ENCODE peak calls at places on chromosomes 4 and X, in four cellular contexts. E is GM23338, U is pancreas, R is cerebellar nuclear complex. J is an unnamed sample.

GRCh38 chr4:47383829-47384427 is 79.6 kb downstream of the COMMD8 start:
- DNase-seq in U (no peak), E (peak), R (no peak), J (no peak)

GRCh38 chr4:44663539-44664263 is 12.3 kb upstream of the YIPF7 start:
- DNase-seq in U (peak), E (peak), R (no peak), J (peak)

GRCh38 chrX:13373807-13374187 is 53.9 kb upstream of the ATXN3L start:
- DNase-seq in U (no peak), R (no peak), E (no peak), J (no peak)

GRCh38 chr4:26787461-26788340 is 72.9 kb upstream of the STIM2 start:
- DNase-seq in E (peak), R (no peak), U (peak), J (no peak)

GRCh38 chr4:620201-620600 is 5.2 kb upstream of the PDE6B start:
- DNase-seq in E (no peak), R (no peak), U (no peak), J (no peak)

GRCh38 chr4:13368262-13368661 is 115.9 kb downstream of the RAB28 start:
- DNase-seq in E (no peak), R (no peak), U (no peak), J (no peak)

GRCh38 chr4:89136525-89136924 is 25.2 kb downstream of the TIGD2 start:
- DNase-seq in R (no peak), U (no peak), E (no peak), J (no peak)

GRCh38 chr4:182752158-182752910 is 164.9 kb downstream of the DCTD start:
- DNase-seq in R (no peak), E (peak), U (no peak), J (no peak)

GRCh38 chrX:125319646-125320521 is at the start of gene TEX13C:
- DNase-seq in E (peak), U (peak), R (no peak), J (no peak)

GRCh38 chr4:6182390-6183280 is 17.7 kb downstream of the JAKMIP1 start:
- DNase-seq in R (no peak), E (no peak), U (peak), J (no peak)

GRCh38 chr4:78922207-78922606 is 17.0 kb downstream of the PAQR3 start:
- DNase-seq in R (no peak), U (no peak), E (no peak), J (no peak)

GRCh38 chrX:65667503-65668355 is at the start of gene MSN:
- DNase-seq in R (no peak), U (peak), E (peak), J (peak)

GRCh38 chrX:96715412-96715940 is 30.8 kb downstream of the DIAPH2 start:
- DNase-seq in U (no peak), E (no peak), R (no peak), J (no peak)

GRCh38 chr4:121370729-121371325 is 10.0 kb downstream of the QRFPR start:
- DNase-seq in R (no peak), U (no peak), E (peak), J (peak)